ENCODE peak calls at places on chromosomes 2 and 18, in four cellular contexts. W is SK-N-SH, A is GM12878, M is H1. E is an unnamed sample.

GRCh38 chr18:46261799-46262198 is 157.6 kb downstream of the HAUS1 start:
- DNase-seq in W (no peak), A (no peak), M (no peak), E (no peak)

GRCh38 chr18:27143580-27144287 is 41.4 kb downstream of the CHST9 start:
- DNase-seq in W (no peak), A (no peak), M (no peak), E (no peak)

GRCh38 chr2:10405441-10405840 is 42.7 kb downstream of the ODC1 start:
- DNase-seq in W (peak), A (no peak), M (no peak), E (no peak)

GRCh38 chr2:219638948-219639341 is 11.5 kb downstream of the SLC4A3 start:
- DNase-seq in W (no peak), A (no peak), M (no peak), E (no peak)

GRCh38 chr18:23188391-23188790 is 53.1 kb downstream of the CABLES1 start:
- DNase-seq in W (no peak), A (no peak), M (no peak), E (no peak)

GRCh38 chr18:7395566-7395965 is 164.7 kb downstream of the LRRC30 start:
- DNase-seq in W (no peak), A (no peak), M (no peak), E (no peak)

GRCh38 chr18:27202771-27203170 is 17.7 kb upstream of the CHST9 start:
- DNase-seq in W (no peak), A (no peak), M (no peak), E (no peak)

GRCh38 chr2:11004206-11004605 is 92.5 kb downstream of the KCNF1 start:
- DNase-seq in W (no peak), A (no peak), M (no peak), E (no peak)

GRCh38 chr2:224252601-224253000 is 149.3 kb downstream of the FAM124B start:
- DNase-seq in W (peak), A (no peak), M (no peak), E (no peak)

GRCh38 chr2:207504513-207505171 is 25.1 kb upstream of the CREB1 start:
- DNase-seq in W (no peak), A (no peak), M (no peak), E (no peak)

GRCh38 chr2:239919779-239920545 is 105.2 kb downstream of the NDUFA10 start:
- DNase-seq in W (no peak), A (no peak), M (no peak), E (no peak)

GRCh38 chr2:217864960-217865359 is 137.8 kb downstream of the TNS1 start:
- DNase-seq in W (no peak), A (peak), M (no peak), E (peak)

GRCh38 chr18:12823892-12824291 is 60.1 kb downstream of the PTPN2 start:
- DNase-seq in W (no peak), A (no peak), M (no peak), E (no peak)

GRCh38 chr18:73681398-73681797 is 466.2 kb downstream of the FBXO15 start:
- DNase-seq in W (no peak), A (no peak), M (no peak), E (no peak)

GRCh38 chr2:170822292-170822884 is 5.7 kb downstream of the GAD1 start:
- DNase-seq in W (peak), A (no peak), M (peak), E (no peak)

GRCh38 chr2:127560929-127561275 is 25.4 kb downstream of the MYO7B start:
- DNase-seq in W (no peak), A (no peak), M (no peak), E (no peak)

GRCh38 chr2:67846341-67847070 is 216.3 kb downstream of the C1D start:
- DNase-seq in W (peak), A (no peak), M (peak), E (peak)

GRCh38 chr2:108575132-108575966 is 41.1 kb downstream of the LIMS1 start:
- DNase-seq in W (no peak), A (peak), M (no peak), E (no peak)

GRCh38 chr18:74689251-74689650 is 91.6 kb downstream of the ZNF407 start:
- DNase-seq in W (no peak), A (no peak), M (no peak), E (no peak)

GRCh38 chr18:32010124-32010745 is 8.4 kb upstream of the RNF125 start:
- DNase-seq in W (no peak), A (no peak), M (no peak), E (no peak)

GRCh38 chr2:64063924-64064331 is 44.7 kb upstream of the VPS54 start:
- DNase-seq in W (no peak), A (no peak), M (no peak), E (no peak)

GRCh38 chr2:239294571-239295054 is 106.2 kb downstream of the HDAC4 start:
- DNase-seq in W (no peak), A (no peak), M (no peak), E (no peak)

GRCh38 chr18:36375118-36375517 is 77.6 kb downstream of the FHOD3 start:
- DNase-seq in W (no peak), A (no peak), M (no peak), E (no peak)

GRCh38 chr2:120464448-120464931 is 118.6 kb downstream of the INHBB start:
- DNase-seq in W (no peak), A (no peak), M (no peak), E (no peak)

GRCh38 chr18:75065251-75066000 is 143.5 kb downstream of the PTGR3 start:
- DNase-seq in W (peak), A (no peak), M (no peak), E (no peak)

GRCh38 chr2:234450431-234451095 is 46.3 kb downstream of the ARL4C start:
- DNase-seq in W (no peak), A (no peak), M (no peak), E (no peak)

GRCh38 chr2:134818321-134818720 is 20.1 kb upstream of the ACMSD start:
- DNase-seq in W (no peak), A (no peak), M (no peak), E (no peak)
- TF ChIP-seq TAF1 in W (no peak), A (no peak), M (no peak), E (no peak)

DNA sequence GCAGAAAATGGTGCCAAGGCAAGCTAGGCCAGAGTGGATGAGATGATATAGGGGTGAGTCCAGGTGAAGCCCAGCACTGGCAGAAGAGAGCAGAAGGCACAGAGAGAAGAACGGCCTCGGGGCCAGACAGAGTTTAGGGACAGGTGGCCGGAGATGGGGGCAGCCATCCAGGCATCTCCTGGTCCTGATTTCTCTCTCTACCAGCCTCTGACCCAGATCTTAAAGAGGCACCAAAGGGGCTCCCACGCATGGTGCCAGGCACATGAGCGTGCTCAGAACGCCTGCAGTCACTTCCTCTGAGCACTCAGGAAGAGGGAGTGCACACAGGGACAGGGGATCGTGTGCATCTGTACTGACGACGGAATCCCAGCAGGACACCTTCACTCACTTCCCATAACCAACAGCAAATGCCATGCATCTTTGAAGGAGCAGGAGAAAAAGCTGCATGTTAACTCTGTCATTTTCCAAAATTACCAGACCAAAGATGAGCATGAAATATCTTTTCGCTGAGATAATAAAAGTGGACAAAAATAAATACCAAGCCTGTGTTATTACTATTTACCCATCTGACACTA is 427.8 kb upstream of the MYT1L start:
- DNase-seq in W (no peak), A (no peak), M (no peak), E (no peak)
- TF ChIP-seq TAF1 in W (no peak), A (no peak), M (no peak), E (no peak)

GRCh38 chr2:202400937-202401336 is 24.8 kb downstream of the BMPR2 start:
- DNase-seq in W (no peak), A (no peak), M (no peak), E (no peak)
- TF ChIP-seq TAF1 in W (no peak), A (no peak), M (no peak), E (no peak)

DNA sequence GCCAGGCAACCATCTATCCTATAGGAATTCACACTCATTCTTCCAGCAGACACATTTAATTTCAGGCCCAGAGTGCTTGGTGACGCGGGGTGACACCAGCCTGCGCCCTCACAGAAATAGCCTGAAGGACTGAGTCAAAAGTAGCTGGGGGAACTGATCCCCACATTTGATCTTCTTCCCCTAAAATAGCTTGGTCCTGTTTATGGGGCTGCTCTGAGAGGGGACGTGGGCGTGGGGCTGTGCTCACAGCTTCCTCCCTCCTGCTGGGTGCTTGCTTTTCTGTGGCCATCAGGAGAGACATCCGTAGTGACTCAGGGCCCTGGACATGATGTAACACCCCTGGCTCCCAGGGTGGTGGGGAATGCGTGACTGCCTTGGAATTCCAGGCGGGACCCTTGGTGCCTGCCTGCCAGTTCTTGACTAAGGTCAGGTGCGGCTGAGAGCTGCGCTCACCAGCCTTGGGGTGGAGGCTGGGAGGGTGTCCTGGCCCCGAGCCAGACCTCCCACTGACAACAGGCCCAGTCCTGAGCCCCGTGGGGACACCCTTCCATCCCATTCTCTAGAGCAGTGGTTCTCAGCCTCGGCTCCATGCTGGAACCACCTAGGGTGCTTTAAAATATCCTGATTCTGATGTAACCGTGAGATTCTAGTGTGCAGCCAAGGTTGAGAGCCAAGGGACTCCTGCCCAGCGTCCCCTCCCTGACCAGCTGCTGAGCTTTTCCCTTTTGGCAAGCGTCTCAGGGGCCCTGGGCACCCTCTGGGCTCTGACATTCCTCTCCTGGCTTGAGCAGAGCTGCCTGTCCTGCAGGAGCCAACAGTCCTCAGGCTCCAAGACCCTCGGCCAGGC is 47.4 kb upstream of the SMAD7 start:
- DNase-seq in W (peak), A (no peak), M (no peak), E (no peak)
- TF ChIP-seq TAF1 in W (peak), A (no peak), M (no peak), E (no peak)

GRCh38 chr18:58042826-58043362 is 1.1 kb upstream of the NEDD4L start:
- DNase-seq in W (no peak), A (no peak), M (no peak), E (no peak)

GRCh38 chr18:58034370-58034769 is 9.7 kb upstream of the NEDD4L start:
- DNase-seq in W (no peak), A (no peak), M (no peak), E (no peak)

GRCh38 chr18:58041633-58042032 is 2.4 kb upstream of the NEDD4L start:
- DNase-seq in W (no peak), A (no peak), M (no peak), E (no peak)

GRCh38 chr18:58038063-58038462 is 6.0 kb upstream of the NEDD4L start:
- DNase-seq in W (no peak), A (no peak), M (no peak), E (no peak)

DNA sequence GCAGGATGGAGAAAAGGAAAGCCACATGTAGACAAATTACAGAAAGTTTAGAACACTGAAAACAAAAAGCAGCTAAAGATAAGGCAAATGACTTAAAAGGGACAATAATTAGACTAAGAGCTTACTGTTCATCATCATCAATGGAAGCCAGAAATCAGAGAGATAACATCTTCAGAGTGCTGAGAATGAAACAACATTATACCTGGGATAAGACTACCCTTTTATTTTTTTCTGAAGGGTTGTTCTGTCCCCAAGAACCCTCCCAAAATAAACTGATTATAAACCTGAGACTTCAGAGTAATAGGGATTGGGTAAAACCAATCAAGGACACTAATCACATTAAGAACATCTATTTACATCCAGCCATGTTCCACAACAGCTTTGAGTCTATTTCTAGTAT is 6.9 kb upstream of the NEDD4L start:
- DNase-seq in W (no peak), A (no peak), M (no peak), E (no peak)
- TF ChIP-seq TAF1 in W (no peak), A (no peak), M (no peak), E (no peak)